ENCODE peak calls at places on chromosome 16, in eight cellular contexts. L, I, Y, T, Z, A, G and Q are unnamed samples.

GRCh38 chr16:29995330-29995910 is at the start of gene HIRIP3:
- DNase-seq in Y (no peak), T (peak; percentile 76), I (peak; percentile 86), L (peak; percentile 91), A (no peak), Z (peak; percentile 94), G (peak; percentile 39), Q (peak; percentile 64)

GRCh38 chr16:24609740-24610420 is 70.5 kb downstream of the RBBP6 start:
- DNase-seq in T (peak; percentile 44), I (no peak), Z (peak; percentile 78), G (peak; percentile 33), Y (peak; percentile 10), A (peak; percentile 32), L (peak; percentile 26), Q (peak; percentile 39)

GRCh38 chr16:10113248-10113647 is 69.0 kb downstream of the GRIN2A start:
- DNase-seq in T (no peak), L (no peak), Y (no peak), G (no peak), I (no peak), A (no peak), Z (no peak), Q (no peak)

GRCh38 chr16:50268352-50268751 is 2.0 kb downstream of the ADCY7 start:
- DNase-seq in I (no peak), L (no peak), T (no peak), A (no peak), G (no peak), Y (no peak), Z (no peak), Q (no peak)

GRCh38 chr16:50547944-50548658 is at the start of gene NKD1:
- DNase-seq in T (peak; percentile 74), Z (peak; percentile 95), Y (no peak), L (peak; percentile 76), I (peak; percentile 30), G (no peak), A (no peak), Q (peak; percentile 20)

GRCh38 chr16:53355064-53355463 is 79.2 kb upstream of the RBL2 start:
- DNase-seq in G (no peak), A (no peak), L (no peak), Y (no peak), I (no peak), Z (no peak), T (no peak), Q (no peak)

GRCh38 chr16:275786-276232 is at the start of gene RGS11:
- DNase-seq in Y (no peak), L (no peak), T (no peak), I (no peak), A (no peak), G (no peak), Z (no peak), Q (no peak)

GRCh38 chr16:85735225-85735722 is 15.6 kb downstream of the C16orf74 start:
- DNase-seq in Y (no peak), G (no peak), Z (no peak), I (no peak), L (no peak), T (no peak), A (no peak), Q (no peak)

GRCh38 chr16:86869288-86870022 is 291.1 kb downstream of the FOXL1 start:
- DNase-seq in L (no peak), A (no peak), G (no peak), I (no peak), Y (no peak), Z (no peak), T (no peak), Q (no peak)

GRCh38 chr16:86579268-86580062 is 1.1 kb downstream of the FOXL1 start:
- DNase-seq in Y (no peak), T (no peak), G (no peak), Z (peak; percentile 53), A (no peak), L (no peak), I (no peak), Q (no peak)

GRCh38 chr16:87252269-87252970 is 64.8 kb downstream of the C16orf95 start:
- DNase-seq in A (no peak), T (no peak), I (no peak), Y (no peak), G (no peak), Z (no peak), L (no peak), Q (no peak)

GRCh38 chr16:88298882-88299745 is 83.6 kb upstream of the ZNF469 start:
- DNase-seq in T (no peak), Y (no peak), A (no peak), G (no peak), L (no peak), I (no peak), Z (no peak), Q (peak; percentile 49)

GRCh38 chr16:12613131-12613991 is 190.3 kb downstream of the CPPED1 start:
- DNase-seq in A (peak; percentile 95), L (no peak), Z (no peak), Y (no peak), I (peak; percentile 94), G (peak; percentile 12), T (no peak), Q (peak; percentile 59)

GRCh38 chr16:29816694-29817441 is 916 bp downstream of the PAGR1 start:
- DNase-seq in L (peak; percentile 70), A (no peak), Z (peak; percentile 62), I (peak; percentile 71), Y (no peak), G (no peak), T (no peak), Q (peak; percentile 90)

GRCh38 chr16:71985262-71985974 is 14.8 kb downstream of the PKD1L3 start:
- DNase-seq in L (no peak), Y (no peak), Z (no peak), G (no peak), A (no peak), T (no peak), I (no peak), Q (no peak)

GRCh38 chr16:3490911-3491629 is 4.2 kb downstream of the C16orf90 start:
- DNase-seq in L (no peak), Y (no peak), A (no peak), I (no peak), G (no peak), Z (no peak), T (no peak), Q (no peak)

GRCh38 chr16:25978227-25978626 is 286.5 kb downstream of the HS3ST4 start:
- DNase-seq in A (no peak), Y (no peak), I (no peak), Z (no peak), L (no peak), T (no peak), G (no peak), Q (no peak)

GRCh38 chr16:85391769-85392583 is 221.1 kb upstream of the GSE1 start:
- DNase-seq in A (no peak), L (peak; percentile 11), I (no peak), G (no peak), Z (no peak), T (no peak), Y (no peak), Q (no peak)

GRCh38 chr16:84190731-84191388 is at the start of gene ADAD2:
- DNase-seq in Z (no peak), L (no peak), I (peak; percentile 46), A (no peak), G (no peak), T (no peak), Y (no peak), Q (no peak)

GRCh38 chr16:86306046-86306644 is 204.2 kb upstream of the FOXF1 start:
- DNase-seq in I (no peak), T (no peak), G (no peak), Z (no peak), Y (peak; percentile 91), A (no peak), L (no peak), Q (peak; percentile 9)

GRCh38 chr16:66932076-66932475 is 2.1 kb downstream of the CIAO2B start:
- DNase-seq in T (no peak), A (no peak), I (no peak), Z (no peak), G (no peak), L (no peak), Y (no peak), Q (no peak)
- H3K4me3 ChIP-seq in T (peak overlapping the region; percentile 99), A (no peak overlapping the region), I (no peak overlapping the region), Z (no peak overlapping the region), G (no peak overlapping the region), L (no peak overlapping the region), Y (no peak overlapping the region), Q (no peak overlapping the region)

DNA sequence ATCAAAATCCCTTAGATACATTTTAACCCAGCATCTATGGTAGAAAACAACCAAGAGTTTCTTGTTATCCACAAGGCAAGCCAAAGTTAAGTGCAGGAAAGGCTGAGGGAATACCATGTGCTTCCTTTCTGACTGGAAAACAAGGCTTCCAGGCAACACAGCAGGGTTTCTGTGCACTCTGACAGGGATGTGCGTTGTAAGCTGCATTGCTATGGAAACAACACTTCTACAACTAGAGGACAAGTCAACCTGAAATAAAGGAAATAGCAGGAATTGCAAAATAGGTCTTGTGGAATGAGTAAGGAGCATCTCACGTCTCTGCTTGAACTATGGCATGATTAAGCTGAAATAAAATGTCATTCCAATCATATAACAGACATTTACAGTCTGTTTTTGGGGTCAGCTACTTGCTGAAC is 55.3 kb downstream of the CFDP1 start:
- DNase-seq in Y (peak; percentile 98), T (peak; percentile 74), G (peak; percentile 97), Z (peak; percentile 83), L (no peak), I (peak; percentile 72), A (peak; percentile 96), Q (peak; percentile 94)
- H3K4me3 ChIP-seq in Y (no peak overlapping the region), T (no peak overlapping the region), G (no peak overlapping the region), Z (no peak overlapping the region), L (no peak overlapping the region), I (no peak overlapping the region), A (no peak overlapping the region), Q (no peak overlapping the region)

DNA sequence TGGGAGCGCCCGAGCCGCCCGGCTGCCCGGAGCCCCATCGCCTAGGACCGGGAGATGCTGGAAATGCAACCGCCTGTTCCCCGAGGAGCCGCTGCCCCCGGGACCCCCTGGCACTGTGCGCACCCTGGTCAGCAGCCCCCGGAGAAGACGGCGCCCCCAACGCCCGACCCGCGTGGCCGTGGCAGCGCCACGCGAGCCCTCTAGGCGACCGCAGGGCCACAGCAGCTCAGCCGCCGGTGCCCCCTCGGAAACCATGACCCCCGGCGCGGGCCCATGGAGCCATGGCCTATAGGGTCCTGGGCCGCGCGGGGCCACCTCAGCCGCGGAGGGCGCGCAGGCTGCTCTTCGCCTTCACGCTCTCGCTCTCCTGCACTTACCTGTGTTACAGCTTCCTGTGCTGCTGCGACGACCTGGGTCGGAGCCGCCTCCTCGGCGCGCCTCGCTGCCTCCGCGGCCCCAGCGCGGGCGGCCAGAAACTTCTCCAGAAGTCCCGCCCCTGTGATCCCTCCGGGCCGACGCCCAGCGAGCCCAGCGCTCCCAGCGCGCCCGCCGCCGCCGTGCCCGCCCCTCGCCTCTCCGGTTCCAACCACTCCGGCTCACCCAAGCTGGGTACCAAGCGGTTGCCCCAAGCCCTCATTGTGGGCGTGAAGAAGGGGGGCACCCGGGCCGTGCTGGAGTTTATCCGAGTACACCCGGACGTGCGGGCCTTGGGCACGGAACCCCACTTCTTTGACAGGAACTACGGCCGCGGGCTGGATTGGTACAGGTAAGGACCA is 556 bp downstream of the HS3ST2 start:
- DNase-seq in T (peak; percentile 11), A (no peak), I (no peak), Y (no peak), L (no peak), Z (peak; percentile 70), G (no peak), Q (no peak)
- H3K4me3 ChIP-seq in T (no peak overlapping the region), A (no peak overlapping the region), I (no peak overlapping the region), Y (no peak overlapping the region), L (peak overlapping the region; percentile 33), Z (peak overlapping the region; percentile 62), G (no peak overlapping the region), Q (peak overlapping the region; percentile 42)

DNA sequence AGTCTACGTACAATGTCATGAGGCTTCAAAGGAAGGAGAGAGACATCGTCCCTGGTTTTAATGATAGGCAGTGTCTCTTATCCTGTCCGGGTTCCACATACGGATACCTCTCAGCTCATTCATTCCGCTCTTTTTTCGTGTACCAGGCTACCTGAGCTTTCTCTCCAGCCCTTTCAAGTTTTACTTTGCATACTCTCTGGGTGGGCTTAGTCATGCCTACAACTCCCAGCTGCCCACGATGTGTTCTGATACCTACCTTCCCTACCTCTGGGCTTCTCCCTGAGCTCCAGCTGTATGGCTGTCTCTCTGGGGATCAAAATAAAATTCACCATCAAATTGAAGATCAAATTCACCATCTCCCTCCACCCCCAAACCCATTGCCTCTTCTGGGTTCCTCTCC is 354.0 kb upstream of the EEF2KMT start:
- DNase-seq in T (no peak), I (no peak), L (no peak), G (no peak), Z (no peak), Y (no peak), A (no peak), Q (no peak)
- H3K4me3 ChIP-seq in T (no peak overlapping the region), I (no peak overlapping the region), L (no peak overlapping the region), G (no peak overlapping the region), Z (no peak overlapping the region), Y (no peak overlapping the region), A (no peak overlapping the region), Q (no peak overlapping the region)